ENCODE peak calls at places on chromosomes 13 and 19, in five cellular contexts. F is activated T-helper 9 cell treated with anti-CD3 and anti-CD28 coated beads, Interleukin-2, amount 50 U/mL, for 16 hours; Y is GM04504; I is nephron progenitor cell; T is tibial nerve. A is an unnamed sample.

GRCh38 chr13:110771194-110771593 is 57.7 kb downstream of the ING1 start:
- DNase-seq in F (no peak), Y (no peak), I (no peak), T (no peak), A (no peak)

GRCh38 chr13:34124912-34125311 is 307.0 kb downstream of the RFC3 start:
- DNase-seq in F (no peak), Y (no peak), I (no peak), T (no peak), A (no peak)

GRCh38 chr19:35710784-35711723 is 6.7 kb downstream of the ZBTB32 start:
- DNase-seq in F (peak; percentile 41), Y (no peak), I (no peak), T (no peak), A (no peak)

GRCh38 chr13:26656919-26657318 is 99.4 kb downstream of the WASF3 start:
- DNase-seq in F (no peak), Y (peak; percentile 12), I (no peak), T (no peak), A (no peak)

GRCh38 chr19:19615086-19615485 is 3.4 kb downstream of the PBX4 start:
- DNase-seq in F (no peak), Y (no peak), I (no peak), T (no peak), A (no peak)

GRCh38 chr13:91242652-91243051 is 104.8 kb upstream of the MIR17HG start:
- DNase-seq in F (no peak), Y (no peak), I (no peak), T (no peak), A (no peak)

GRCh38 chr13:101773062-101773461 is 320.6 kb downstream of the ITGBL1 start:
- DNase-seq in F (no peak), Y (no peak), I (no peak), T (no peak), A (no peak)

GRCh38 chr13:66700336-66700735 is 529.8 kb downstream of the PCDH9 start:
- DNase-seq in F (no peak), Y (no peak), I (no peak), T (no peak), A (no peak)

GRCh38 chr19:48963371-48964204 is 1.5 kb upstream of the FTL start:
- DNase-seq in F (peak; percentile 55), Y (peak; percentile 38), I (peak; percentile 61), T (peak; percentile 72), A (peak; percentile 31)

GRCh38 chr13:76975863-76976262 is 16.0 kb upstream of the CLN5 start:
- DNase-seq in F (no peak), Y (no peak), I (no peak), T (no peak), A (no peak)

GRCh38 chr19:45468159-45468651 is 409 bp downstream of the FOSB start:
- DNase-seq in F (no peak), Y (no peak), I (peak; percentile 49), T (peak; percentile 26), A (no peak)

GRCh38 chr19:55273978-55274707 is 5.8 kb downstream of the HSPBP1 start:
- DNase-seq in F (no peak), Y (no peak), I (no peak), T (no peak), A (no peak)

GRCh38 chr19:17339088-17339741 is 1.9 kb downstream of the GTPBP3 start:
- DNase-seq in F (peak; percentile 19), Y (no peak), I (peak; percentile 43), T (no peak), A (no peak)

GRCh38 chr19:47796785-47797184 is 7.6 kb downstream of the TPRX1 start:
- DNase-seq in F (no peak), Y (no peak), I (no peak), T (no peak), A (no peak)

GRCh38 chr19:38514812-38515633 is 81.5 kb downstream of the RYR1 start:
- DNase-seq in F (peak; percentile 62), Y (peak; percentile 10), I (peak; percentile 83), T (peak; percentile 45), A (peak; percentile 21)

GRCh38 chr13:51733656-51734334 is 70.2 kb downstream of the DHRS12 start:
- DNase-seq in F (no peak), Y (no peak), I (no peak), T (peak; percentile 33), A (no peak)